ENCODE peak calls at places on chromosomes 5 and 9, in five cellular contexts. J is GM23248, E is mammary epithelial cell, C is PC-3, D is HepG2. O is an unnamed sample.

GRCh38 chr5:133118741-133119140 is 66.9 kb downstream of the HSPA4 start:
- DNase-seq in C (no peak), J (no peak), D (no peak), E (no peak), O (no peak)

GRCh38 chr9:121876658-121877271 is 216.3 kb downstream of the TTLL11 start:
- DNase-seq in D (no peak), E (no peak), C (peak; percentile 25), J (peak; percentile 95), O (no peak)

GRCh38 chr9:100315561-100315960 is 37.2 kb downstream of the TEX10 start:
- DNase-seq in J (no peak), E (no peak), D (no peak), C (no peak), O (no peak)

GRCh38 chr5:160930361-160930760 is 78.3 kb upstream of the ATP10B start:
- DNase-seq in C (no peak), J (peak; percentile 2), E (peak; percentile 25), D (no peak), O (peak; percentile 78)

GRCh38 chr9:101354143-101354764 is 30.6 kb downstream of the BAAT start:
- DNase-seq in C (peak; percentile 22), J (peak; percentile 8), D (peak; percentile 100), E (peak; percentile 12), O (peak; percentile 72)

GRCh38 chr5:10828241-10828640 is 67.2 kb upstream of the DAP start:
- DNase-seq in E (no peak), C (peak; percentile 14), D (no peak), J (peak; percentile 60), O (no peak)

GRCh38 chr5:177500685-177501522 is 3.5 kb upstream of the PDLIM7 start:
- DNase-seq in C (peak; percentile 88), E (peak; percentile 59), J (peak; percentile 90), D (peak; percentile 62), O (peak; percentile 96)

GRCh38 chr5:10474521-10475075 is 32.9 kb downstream of the ROPN1L start:
- DNase-seq in C (peak; percentile 42), D (no peak), J (peak; percentile 76), E (no peak), O (no peak)

GRCh38 chr9:14323083-14323968 is 9.4 kb upstream of the NFIB start:
- DNase-seq in D (no peak), E (peak; percentile 60), J (no peak), C (peak; percentile 44), O (no peak)

GRCh38 chr5:68171101-68171558 is 44.4 kb upstream of the PIK3R1 start:
- DNase-seq in C (no peak), E (no peak), J (peak; percentile 54), D (no peak), O (peak; percentile 17)

GRCh38 chr5:37668524-37669047 is 171.3 kb downstream of the GDNF start:
- DNase-seq in D (peak; percentile 90), E (peak; percentile 96), J (peak; percentile 98), C (peak; percentile 99), O (peak; percentile 88)

GRCh38 chr9:84937086-84937670 is 267.6 kb downstream of the NTRK2 start:
- DNase-seq in J (no peak), D (no peak), C (no peak), E (no peak), O (no peak)

GRCh38 chr9:133160742-133161541 is 2.8 kb downstream of the GBGT1 start:
- DNase-seq in C (peak; percentile 59), D (peak; percentile 52), J (peak; percentile 84), E (peak; percentile 64), O (peak; percentile 84)

GRCh38 chr9:37293664-37294524 is 128.6 kb upstream of the GRHPR start:
- DNase-seq in D (no peak), J (peak; percentile 58), C (no peak), E (no peak), O (no peak)

DNA sequence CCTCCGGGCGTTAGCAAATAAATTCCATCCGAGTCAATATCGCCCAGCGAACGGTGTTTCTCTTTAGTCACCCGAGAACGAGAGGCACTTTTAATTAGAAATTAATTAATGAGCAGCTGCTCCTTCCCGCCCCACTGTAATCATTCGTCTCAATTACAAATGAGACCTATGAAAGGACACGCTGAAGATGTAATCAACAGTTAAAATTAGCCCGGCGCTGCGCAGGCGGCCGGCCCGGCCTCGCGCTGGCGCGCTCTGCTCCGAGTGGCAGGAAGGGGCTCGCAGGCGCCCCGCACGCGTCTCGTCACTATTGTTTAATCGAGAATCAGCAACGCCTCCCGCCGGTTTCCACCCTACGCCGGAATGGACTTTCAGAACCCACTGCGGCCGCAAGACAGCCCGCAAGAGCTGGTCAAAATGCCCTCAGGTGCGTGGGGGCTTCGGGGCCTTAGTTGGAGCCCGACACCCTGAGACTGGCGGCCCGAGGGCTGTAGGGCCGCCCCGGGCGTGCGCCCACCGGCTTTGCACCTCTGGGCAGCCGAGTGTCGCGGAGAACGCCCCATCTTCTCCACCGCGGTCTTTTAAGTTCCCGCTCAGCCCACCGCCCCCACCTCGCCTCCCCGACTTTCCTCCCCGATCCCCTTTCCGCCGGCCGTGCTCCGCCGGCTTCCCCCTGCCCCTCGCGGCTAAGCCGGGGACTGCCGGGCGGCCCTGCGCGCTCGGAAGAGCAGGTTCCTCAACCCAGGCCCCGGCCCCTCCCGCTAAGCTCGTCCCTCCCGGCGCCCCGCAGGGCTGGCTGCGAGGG is 597 bp upstream of the IRX4 start:
- DNase-seq in C (peak; percentile 14), D (no peak), E (peak; percentile 57), J (peak; percentile 30), O (peak; percentile 41)
- TF ChIP-seq EZH2 in C (peak; percentile 98), D (peak; percentile 57), E (no peak), J (peak; percentile 100), O (peak; percentile 72)

GRCh38 chr9:126675147-126675467 is 61.4 kb downstream of the LMX1B start:
- DNase-seq in D (no peak), J (no peak), E (no peak), C (no peak), O (no peak)

GRCh38 chr9:126673689-126674364 is 60.1 kb downstream of the LMX1B start:
- DNase-seq in D (peak; percentile 15), E (peak; percentile 69), J (peak; percentile 20), C (peak; percentile 19), O (peak; percentile 42)

GRCh38 chr9:126672634-126673284 is 59.0 kb downstream of the LMX1B start:
- DNase-seq in D (no peak), J (no peak), E (peak; percentile 48), C (no peak), O (no peak)

GRCh38 chr9:126676102-126676684 is 62.5 kb downstream of the LMX1B start:
- DNase-seq in C (no peak), J (no peak), E (no peak), D (no peak), O (no peak)

DNA sequence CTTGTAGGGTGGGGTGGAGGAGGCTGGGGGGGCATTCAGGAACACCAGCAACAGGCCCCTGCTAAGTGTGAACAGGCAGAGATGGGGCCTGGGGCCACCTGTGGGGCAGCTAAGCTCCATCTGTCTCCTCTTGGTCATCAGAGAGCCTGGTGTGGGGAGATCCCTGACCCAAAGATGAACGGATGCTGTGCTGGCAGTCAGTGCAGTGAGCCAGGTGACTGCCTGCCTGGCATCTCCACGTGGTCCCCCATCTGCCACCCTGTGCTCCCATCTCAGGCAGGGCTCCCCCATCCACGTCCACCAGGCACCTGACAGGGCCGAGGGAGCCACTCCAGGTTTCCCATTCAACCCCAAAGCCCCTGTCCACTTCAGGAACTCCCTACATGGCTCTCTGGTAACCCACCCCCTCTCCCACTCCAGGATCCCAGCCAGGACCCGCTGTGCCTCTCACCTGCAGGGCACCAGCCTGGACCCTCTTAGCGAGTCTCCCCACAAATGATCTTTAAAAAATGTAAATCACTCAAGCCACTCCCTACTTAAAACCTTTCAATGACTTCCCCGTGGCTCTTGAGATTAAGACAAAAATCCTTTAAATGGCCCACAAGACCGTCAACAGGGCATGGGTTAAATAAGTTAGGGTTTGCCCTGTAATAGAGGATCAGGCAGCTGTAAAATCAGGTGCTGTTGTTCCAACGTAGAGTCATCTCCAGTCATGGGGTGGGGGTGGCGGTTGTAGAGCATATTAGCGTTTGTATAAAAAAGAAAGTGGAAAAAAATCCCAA is 60.8 kb downstream of the LMX1B start:
- DNase-seq in E (no peak), C (no peak), D (no peak), J (no peak), O (no peak)
- TF ChIP-seq EZH2 in E (no peak), C (no peak), D (no peak), J (no peak), O (no peak)

GRCh38 chr9:97500765-97501176 is 695 bp upstream of the TMOD1 start:
- DNase-seq in C (no peak), J (no peak), E (no peak), D (no peak), O (no peak)

GRCh38 chr9:97502222-97502983 is 937 bp downstream of the TMOD1 start:
- DNase-seq in E (no peak), D (no peak), C (no peak), J (no peak), O (peak; percentile 23)

GRCh38 chr9:97501972-97502221 is 431 bp downstream of the TMOD1 start:
- DNase-seq in J (no peak), C (no peak), E (no peak), D (no peak), O (no peak)

GRCh38 chr9:97500263-97500662 is 1.2 kb upstream of the TMOD1 start:
- DNase-seq in E (no peak), D (no peak), J (no peak), C (no peak), O (no peak)

DNA sequence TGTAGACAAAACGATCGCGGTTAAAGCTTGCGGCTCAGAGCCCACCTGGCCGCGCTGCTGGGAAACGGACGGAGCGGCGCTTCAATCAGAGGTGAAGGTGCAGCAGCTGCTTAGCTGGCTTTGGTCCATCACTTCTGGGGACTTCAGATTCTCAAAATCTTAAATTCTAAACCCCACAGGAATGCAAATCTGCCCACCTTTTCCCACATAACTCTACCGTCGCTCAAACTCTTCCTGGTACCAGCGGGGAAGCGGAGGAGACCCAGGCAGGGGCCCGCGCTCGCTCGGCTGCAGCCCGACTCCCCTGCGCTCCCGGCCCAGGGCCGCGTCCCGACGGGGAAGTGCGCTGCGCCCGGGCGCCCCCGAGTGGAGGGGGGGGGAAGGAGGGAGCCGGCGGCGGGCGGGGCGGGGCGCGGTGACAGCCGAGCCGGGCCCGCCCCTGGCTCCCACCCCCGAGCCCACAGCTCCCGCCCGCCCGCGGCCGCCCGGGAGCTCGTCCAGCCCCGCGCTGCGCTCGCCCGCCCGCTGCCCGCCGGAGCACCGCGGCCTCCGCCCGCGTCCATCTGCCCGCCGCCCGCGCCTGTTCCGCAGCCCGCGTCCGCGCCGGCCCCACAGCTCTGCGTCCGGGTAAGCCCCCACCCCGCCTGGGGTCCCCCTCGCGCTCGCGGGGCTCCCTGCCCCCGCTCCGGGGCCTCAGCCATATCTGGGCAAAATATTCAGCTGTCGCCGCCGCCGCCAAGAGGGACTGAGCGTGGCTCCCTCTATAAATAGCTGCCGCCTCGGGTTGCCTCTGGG is at the start of gene TMOD1:
- DNase-seq in J (peak; percentile 66), C (peak; percentile 58), D (peak; percentile 35), E (peak; percentile 52), O (peak; percentile 76)
- TF ChIP-seq EZH2 in J (no peak), C (no peak), D (no peak), E (no peak), O (no peak)

DNA sequence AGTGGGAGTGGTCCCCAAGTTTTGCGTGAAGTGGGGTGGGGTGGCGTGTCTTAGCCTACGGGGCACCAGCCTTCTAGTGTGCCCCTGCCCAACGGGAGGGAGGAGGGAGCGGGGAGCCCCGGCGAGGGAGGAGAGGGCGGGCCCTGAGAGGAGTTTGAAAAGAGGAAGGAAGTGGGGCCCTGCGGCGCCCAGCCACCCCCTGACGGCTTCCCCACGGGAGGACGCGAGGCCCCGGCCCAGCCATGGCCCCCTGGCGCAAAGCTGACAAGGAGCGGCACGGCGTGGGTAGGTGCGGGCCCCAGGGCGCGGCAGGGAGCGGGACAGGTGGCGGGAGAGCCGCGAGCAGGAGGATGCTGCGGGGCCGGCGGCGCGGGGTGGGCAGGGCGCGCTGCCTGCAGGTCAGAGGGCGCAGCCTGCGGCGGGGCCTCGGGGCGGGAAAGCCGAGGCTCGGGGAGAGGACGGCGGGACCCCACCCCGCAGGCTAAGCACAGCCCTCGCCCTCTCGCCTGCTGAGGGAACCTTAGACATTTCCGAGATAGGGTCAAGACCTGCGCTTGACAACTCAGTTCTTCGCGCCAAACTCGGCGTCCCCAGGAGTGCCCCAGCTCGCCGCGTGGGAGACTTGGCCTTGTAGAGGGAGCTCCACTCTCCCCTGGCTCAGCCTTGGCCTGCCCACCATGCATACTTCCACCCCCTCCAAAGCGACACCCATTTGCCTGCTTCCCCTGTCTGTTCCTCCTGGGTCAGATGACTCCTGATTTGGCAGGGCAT is at the start of gene DOCK2:
- DNase-seq in E (no peak), C (no peak), D (no peak), J (peak; percentile 18), O (no peak)
- TF ChIP-seq EZH2 in E (no peak), C (no peak), D (no peak), J (no peak), O (peak; percentile 71)

O was measured in hepatocyte.